ENCODE peak calls at places on chromosomes 7 and 10, in seven cellular contexts. N, F, G, R, I, T and S are unnamed samples.

GRCh38 chr10:13913890-13914289 is 327.1 kb downstream of the PRPF18 start:
- DNase-seq in N (no peak), F (no peak), G (no peak), R (no peak), I (no peak), T (no peak), S (no peak)

GRCh38 chr10:604716-605631 is 84.5 kb downstream of the DIP2C start:
- DNase-seq in N (no peak), F (no peak), G (no peak), R (no peak), I (no peak), T (no peak), S (no peak)

GRCh38 chr7:103880201-103880600 is 109.3 kb downstream of the RELN start:
- DNase-seq in N (no peak), F (no peak), G (no peak), R (no peak), I (no peak), T (no peak), S (no peak)

GRCh38 chr10:26776258-26776657 is 78.8 kb downstream of the PDSS1 start:
- DNase-seq in N (no peak), F (no peak), G (no peak), R (no peak), I (no peak), T (no peak), S (no peak)

GRCh38 chr7:124550036-124550435 is 215.6 kb downstream of the GPR37 start:
- DNase-seq in N (no peak), F (no peak), G (no peak), R (no peak), I (no peak), T (no peak), S (no peak)

GRCh38 chr10:96709525-96709924 is 10.8 kb downstream of the PIK3AP1 start:
- DNase-seq in N (no peak), F (no peak), G (no peak), R (no peak), I (no peak), T (no peak), S (no peak)

GRCh38 chr7:105677803-105678583 is 96.7 kb upstream of the EFCAB10 start:
- DNase-seq in N (peak), F (no peak), G (no peak), R (peak), I (peak), T (peak), S (no peak)

GRCh38 chr7:116540743-116541142 is 15.9 kb downstream of the CAV1 start:
- DNase-seq in N (no peak), F (no peak), G (no peak), R (no peak), I (no peak), T (no peak), S (no peak)

GRCh38 chr7:27351137-27351536 is 108.5 kb downstream of the EVX1 start:
- DNase-seq in N (no peak), F (no peak), G (no peak), R (no peak), I (no peak), T (no peak), S (no peak)

GRCh38 chr7:142583424-142583823 is 165.8 kb upstream of the PRSS1 start:
- DNase-seq in N (no peak), F (no peak), G (no peak), R (no peak), I (no peak), T (peak), S (peak)

GRCh38 chr10:86160890-86161585 is 205.6 kb downstream of the GRID1 start:
- DNase-seq in N (no peak), F (no peak), G (no peak), R (no peak), I (no peak), T (no peak), S (no peak)

GRCh38 chr10:32349199-32349585 is 2.2 kb upstream of the EPC1 start:
- DNase-seq in N (no peak), F (no peak), G (no peak), R (no peak), I (no peak), T (no peak), S (no peak)

GRCh38 chr7:45146531-45147379 is 10.8 kb upstream of the RAMP3 start:
- DNase-seq in N (no peak), F (no peak), G (no peak), R (no peak), I (no peak), T (no peak), S (no peak)

GRCh38 chr7:43825391-43825808 is 43.9 kb downstream of the MRPS24 start:
- DNase-seq in N (no peak), F (no peak), G (no peak), R (no peak), I (no peak), T (no peak), S (no peak)

GRCh38 chr10:12228851-12229250 is 32.9 kb downstream of the CDC123 start:
- DNase-seq in N (no peak), F (no peak), G (no peak), R (no peak), I (no peak), T (no peak), S (no peak)